ENCODE peak calls at places on chromosome 7, in ten cellular contexts. Q, Y, S, E, M, D, C, A, H and T are unnamed samples.

GRCh38 chr7:111324228-111324627 is 233.3 kb downstream of the LRRN3 start:
- DNase-seq in H (no peak), E (peak), Y (no peak), S (no peak), Q (no peak), A (no peak), D (no peak), M (no peak), C (no peak), T (no peak)

GRCh38 chr7:149717481-149717880 is 55.9 kb downstream of the ZNF467 start:
- DNase-seq in Y (no peak), H (no peak), S (peak), C (no peak), M (no peak), A (no peak), E (no peak), Q (no peak), D (no peak), T (no peak)

GRCh38 chr7:133770863-133771492 is 356.2 kb upstream of the LRGUK start:
- DNase-seq in D (peak), H (no peak), S (no peak), Y (peak), C (no peak), E (no peak), A (peak), Q (no peak), M (no peak), T (no peak)

GRCh38 chr7:28481131-28481926 is 69.0 kb downstream of the CREB5 start:
- DNase-seq in M (no peak), H (no peak), S (no peak), E (no peak), Y (peak), C (no peak), Q (no peak), D (peak), A (no peak), T (peak)

GRCh38 chr7:2796358-2797352 is 47.5 kb downstream of the GNA12 start:
- DNase-seq in Q (no peak), C (no peak), H (no peak), Y (no peak), D (no peak), A (no peak), S (peak), M (peak), E (no peak), T (no peak)

GRCh38 chr7:8065356-8065813 is 96.8 kb downstream of the GLCCI1 start:
- DNase-seq in S (no peak), M (no peak), D (peak), A (peak), E (no peak), Q (no peak), C (no peak), Y (peak), H (no peak), T (no peak)

GRCh38 chr7:118079369-118079768 is 104.6 kb upstream of the LSM8 start:
- DNase-seq in M (no peak), D (peak), A (peak), Y (no peak), H (no peak), E (no peak), Q (no peak), C (no peak), S (no peak), T (no peak)

GRCh38 chr7:15828881-15829280 is 142.4 kb upstream of the MEOX2 start:
- DNase-seq in Q (no peak), H (no peak), C (no peak), D (peak), S (no peak), Y (no peak), A (no peak), E (no peak), M (no peak), T (no peak)

GRCh38 chr7:130150587-130150986 is 54.6 kb downstream of the TMEM209 start:
- DNase-seq in Y (no peak), M (peak), A (no peak), C (no peak), D (no peak), S (no peak), H (no peak), E (no peak), Q (no peak), T (no peak)

GRCh38 chr7:2104107-2104710 is 128.5 kb downstream of the MAD1L1 start:
- DNase-seq in Q (peak), Y (peak), D (peak), E (peak), M (peak), C (peak), S (peak), H (peak), A (peak), T (peak)

GRCh38 chr7:50657341-50657873 is 92.2 kb upstream of the DDC start:
- DNase-seq in H (no peak), S (peak), D (peak), Y (peak), Q (no peak), A (no peak), C (no peak), M (no peak), E (no peak), T (no peak)

GRCh38 chr7:157462840-157463239 is 126.0 kb downstream of the DNAJB6 start:
- DNase-seq in E (no peak), C (no peak), D (no peak), Q (no peak), Y (no peak), H (no peak), S (no peak), A (no peak), M (peak), T (peak)

GRCh38 chr7:11748884-11749283 is 83.1 kb downstream of the THSD7A start:
- DNase-seq in M (no peak), A (no peak), Y (no peak), E (no peak), S (no peak), H (no peak), Q (no peak), D (no peak), C (no peak), T (peak)

GRCh38 chr7:41134242-41134872 is 568.5 kb downstream of the INHBA start:
- DNase-seq in Q (no peak), S (no peak), Y (no peak), C (no peak), E (no peak), A (no peak), D (peak), H (no peak), M (no peak), T (no peak)

GRCh38 chr7:50629238-50629901 is 64.2 kb upstream of the DDC start:
- DNase-seq in H (no peak), Q (no peak), E (no peak), D (no peak), Y (no peak), S (peak), M (no peak), A (no peak), C (no peak), T (no peak)

GRCh38 chr7:32616625-32617024 is 121.3 kb downstream of the AVL9 start:
- DNase-seq in Y (peak), S (peak), E (no peak), C (no peak), D (peak), H (no peak), Q (no peak), A (no peak), M (no peak), T (no peak)

GRCh38 chr7:81857385-81857784 is 87.5 kb upstream of the HGF start:
- DNase-seq in M (no peak), E (no peak), D (no peak), H (no peak), C (no peak), Q (no peak), A (no peak), S (no peak), Y (no peak), T (no peak)

GRCh38 chr7:102039706-102040105 is 222.3 kb downstream of the CUX1 start:
- DNase-seq in E (no peak), M (peak), H (no peak), S (no peak), Y (no peak), D (no peak), Q (no peak), C (no peak), A (no peak), T (no peak)

GRCh38 chr7:70426249-70426880 is 705.6 kb upstream of the GALNT17 start:
- DNase-seq in S (no peak), C (no peak), D (no peak), Q (no peak), Y (no peak), M (no peak), E (no peak), A (no peak), H (no peak), T (no peak)

GRCh38 chr7:144391823-144392255 is 11.7 kb downstream of the NOBOX start:
- DNase-seq in E (peak), S (peak), H (peak), M (no peak), C (peak), Q (no peak), A (peak), Y (no peak), D (peak), T (peak)

GRCh38 chr7:158323741-158324396 is 263.8 kb downstream of the PTPRN2 start:
- DNase-seq in M (no peak), A (no peak), C (no peak), Y (no peak), D (no peak), H (no peak), Q (no peak), S (peak), E (no peak), T (no peak)

GRCh38 chr7:47534322-47535032 is 47.4 kb downstream of the TNS3 start:
- DNase-seq in C (no peak), Y (no peak), M (no peak), E (no peak), A (no peak), D (peak), Q (no peak), S (no peak), H (no peak), T (no peak)

GRCh38 chr7:4948402-4948801 is 10.6 kb downstream of the MMD2 start:
- DNase-seq in Q (no peak), Y (no peak), H (no peak), M (no peak), E (no peak), C (no peak), S (no peak), D (no peak), A (no peak), T (no peak)

GRCh38 chr7:36448781-36449379 is 59.2 kb downstream of the ANLN start:
- DNase-seq in S (no peak), A (no peak), Y (no peak), Q (no peak), D (peak), E (no peak), M (no peak), H (no peak), C (no peak), T (no peak)

GRCh38 chr7:73304071-73304470 is 4.6 kb downstream of the NSUN5 start:
- DNase-seq in S (peak), H (no peak), E (no peak), C (no peak), M (no peak), D (no peak), Y (no peak), Q (no peak), A (no peak), T (no peak)

GRCh38 chr7:44797329-44798258 is 1.1 kb downstream of the PPIA start:
- DNase-seq in C (peak), M (peak), Y (peak), S (peak), E (peak), D (peak), H (peak), A (peak), Q (peak), T (peak)